ENCODE peak calls at places on chromosomes 1 and 21, in nine cellular contexts. H is SK-N-SH; W is IMR-90; A is fibroblast of the aortic adventitia; G is iPS-NIHi11; D is stimulated activated CD4-positive, alpha-beta T cell treated with anti-CD3 and anti-CD28 coated beads, Interleukin-4, amount 100 ng/mL, for 4 hours; T is T-cell; R is nephron progenitor cell; V is glutamatergic neuron. S is an unnamed sample.

GRCh38 chr1:184954232-184954995 is 19.9 kb downstream of the NIBAN1 start:
- DNase-seq in D (no peak), V (no peak), T (no peak), A (peak; percentile 53), H (peak; percentile 22), R (no peak), W (no peak), G (no peak), S (no peak)

GRCh38 chr1:50393522-50394120 is 29.6 kb downstream of the DMRTA2 start:
- DNase-seq in W (no peak), D (no peak), H (no peak), A (no peak), R (no peak), V (no peak), T (no peak), G (peak; percentile 21), S (no peak)

GRCh38 chr1:16248603-16249534 is 11.9 kb upstream of the CPLANE2 start:
- DNase-seq in W (peak; percentile 87), T (no peak), H (peak; percentile 80), V (no peak), A (peak; percentile 96), G (no peak), D (no peak), R (no peak), S (peak; percentile 80)

GRCh38 chr1:76059461-76059860 is 15.1 kb upstream of the ST6GALNAC3 start:
- DNase-seq in W (no peak), T (no peak), V (no peak), H (no peak), G (no peak), A (no peak), D (no peak), R (no peak), S (no peak)

GRCh38 chr1:91725961-91726704 is 159.8 kb downstream of the TGFBR3 start:
- DNase-seq in W (peak; percentile 97), T (no peak), D (no peak), H (no peak), R (no peak), V (no peak), A (peak; percentile 88), G (no peak), S (peak; percentile 77)

GRCh38 chr1:111732718-111733117 is 6.5 kb downstream of the INKA2 start:
- DNase-seq in R (no peak), H (no peak), D (no peak), V (no peak), G (no peak), W (no peak), T (no peak), A (no peak), S (no peak)

GRCh38 chr1:205700865-205701401 is 20.6 kb upstream of the SLC45A3 start:
- DNase-seq in D (no peak), H (no peak), W (no peak), R (no peak), T (no peak), G (peak; percentile 48), V (no peak), A (peak; percentile 33), S (no peak)

GRCh38 chr1:161089251-161089924 is at the start of gene NECTIN4:
- DNase-seq in R (no peak), D (no peak), V (no peak), T (no peak), W (no peak), H (no peak), G (peak; percentile 66), A (no peak), S (no peak)

GRCh38 chr1:240804475-240804874 is 192.5 kb upstream of the GREM2 start:
- DNase-seq in A (peak; percentile 77), R (no peak), H (no peak), T (no peak), W (peak; percentile 48), V (no peak), D (no peak), G (no peak), S (no peak)

GRCh38 chr1:117630423-117630998 is 24.7 kb downstream of the TENT5C start:
- DNase-seq in V (no peak), R (no peak), H (no peak), G (no peak), T (no peak), D (no peak), A (no peak), W (no peak), S (no peak)

GRCh38 chr1:178055093-178055492 is 38.8 kb upstream of the RASAL2 start:
- DNase-seq in T (no peak), G (peak; percentile 51), R (peak; percentile 29), D (no peak), H (peak; percentile 52), V (no peak), A (peak; percentile 34), W (no peak), S (no peak)

GRCh38 chr1:156652131-156652991 is 10.4 kb downstream of the BCAN start:
- DNase-seq in A (peak; percentile 55), T (no peak), H (no peak), G (peak; percentile 79), D (no peak), V (no peak), W (peak; percentile 43), R (peak; percentile 92), S (no peak)

GRCh38 chr21:31394309-31394708 is 50.2 kb upstream of the TIAM1 start:
- DNase-seq in V (no peak), A (no peak), H (no peak), T (no peak), R (no peak), D (no peak), W (no peak), G (no peak), S (no peak)

GRCh38 chr1:100027212-100027611 is 57.4 kb downstream of the SLC35A3 start:
- DNase-seq in W (no peak), T (no peak), D (no peak), A (no peak), H (no peak), V (no peak), G (no peak), R (no peak), S (no peak)

GRCh38 chr1:210123383-210123782 is 109.2 kb upstream of the SERTAD4 start:
- DNase-seq in V (no peak), T (no peak), W (no peak), A (peak; percentile 27), D (no peak), H (peak; percentile 40), R (no peak), G (no peak), S (no peak)

GRCh38 chr1:1680031-1680911 is 12.3 kb downstream of the SLC35E2B start:
- DNase-seq in D (no peak), A (no peak), V (no peak), R (no peak), H (peak; percentile 13), W (no peak), G (peak; percentile 1), T (no peak), S (no peak)

GRCh38 chr21:32907521-32907920 is 118.2 kb upstream of the OLIG2 start:
- DNase-seq in V (no peak), H (no peak), D (no peak), W (no peak), R (no peak), A (no peak), T (no peak), G (no peak), S (no peak)

GRCh38 chr1:117014209-117014608 is 12.6 kb downstream of the CD101 start:
- DNase-seq in A (no peak), D (no peak), W (no peak), H (no peak), R (no peak), T (no peak), G (no peak), V (no peak), S (no peak)

S was measured in AG09309.